ENCODE peak calls at places on chromosome 3, in seven cellular contexts. One of them, this sample, is unnamed.

GRCh38 chr3:127325630-127325961 is 37.8 kb upstream of the PRR20G start:
- DNase-seq in foreskin fibroblast: no peak
- DNase-seq in astrocyte of the spinal cord: no peak
- DNase-seq in NCI-H460: no peak
- DNase-seq in stimulated activated CD4-positive, alpha-beta T cell treated with anti-CD3 and anti-CD28 coated beads, Interleukin-2, amount 100 ng/mL, for 4 hours: no peak
- DNase-seq in midbrain: no peak
- DNase-seq in NCI-H524: peak
- DNase-seq in this sample: peak

GRCh38 chr3:85476891-85477495 is 518.2 kb downstream of the CADM2 start:
- DNase-seq in astrocyte of the spinal cord: no peak
- DNase-seq in NCI-H524: no peak
- DNase-seq in NCI-H460: no peak
- DNase-seq in foreskin fibroblast: peak
- DNase-seq in midbrain: no peak
- DNase-seq in stimulated activated CD4-positive, alpha-beta T cell treated with anti-CD3 and anti-CD28 coated beads, Interleukin-2, amount 100 ng/mL, for 4 hours: no peak
- DNase-seq in this sample: no peak

GRCh38 chr3:29183346-29184087 is 97.4 kb upstream of the RBMS3 start:
- DNase-seq in astrocyte of the spinal cord: peak
- DNase-seq in midbrain: no peak
- DNase-seq in foreskin fibroblast: peak
- DNase-seq in stimulated activated CD4-positive, alpha-beta T cell treated with anti-CD3 and anti-CD28 coated beads, Interleukin-2, amount 100 ng/mL, for 4 hours: no peak
- DNase-seq in NCI-H460: no peak
- DNase-seq in NCI-H524: no peak
- DNase-seq in this sample: no peak

GRCh38 chr3:196659901-196660351 is 20.4 kb downstream of the NRROS start:
- DNase-seq in midbrain: no peak
- DNase-seq in astrocyte of the spinal cord: no peak
- DNase-seq in NCI-H524: no peak
- DNase-seq in NCI-H460: no peak
- DNase-seq in stimulated activated CD4-positive, alpha-beta T cell treated with anti-CD3 and anti-CD28 coated beads, Interleukin-2, amount 100 ng/mL, for 4 hours: no peak
- DNase-seq in foreskin fibroblast: no peak
- DNase-seq in this sample: no peak

GRCh38 chr3:169701457-169701856 is 37.9 kb upstream of the MECOM start:
- DNase-seq in NCI-H460: no peak
- DNase-seq in stimulated activated CD4-positive, alpha-beta T cell treated with anti-CD3 and anti-CD28 coated beads, Interleukin-2, amount 100 ng/mL, for 4 hours: no peak
- DNase-seq in NCI-H524: no peak
- DNase-seq in midbrain: no peak
- DNase-seq in astrocyte of the spinal cord: no peak
- DNase-seq in foreskin fibroblast: no peak
- DNase-seq in this sample: peak

GRCh38 chr3:46667061-46667621 is 26.3 kb downstream of the ALS2CL start:
- DNase-seq in stimulated activated CD4-positive, alpha-beta T cell treated with anti-CD3 and anti-CD28 coated beads, Interleukin-2, amount 100 ng/mL, for 4 hours: no peak
- DNase-seq in NCI-H460: no peak
- DNase-seq in midbrain: no peak
- DNase-seq in NCI-H524: no peak
- DNase-seq in foreskin fibroblast: no peak
- DNase-seq in astrocyte of the spinal cord: no peak
- DNase-seq in this sample: no peak

GRCh38 chr3:191963182-191963581 is 502.2 kb downstream of the PYDC2 start:
- DNase-seq in midbrain: no peak
- DNase-seq in NCI-H524: no peak
- DNase-seq in stimulated activated CD4-positive, alpha-beta T cell treated with anti-CD3 and anti-CD28 coated beads, Interleukin-2, amount 100 ng/mL, for 4 hours: no peak
- DNase-seq in NCI-H460: no peak
- DNase-seq in astrocyte of the spinal cord: peak
- DNase-seq in foreskin fibroblast: no peak
- DNase-seq in this sample: no peak

GRCh38 chr3:158909870-158910269 is 108.0 kb downstream of the MFSD1 start:
- DNase-seq in stimulated activated CD4-positive, alpha-beta T cell treated with anti-CD3 and anti-CD28 coated beads, Interleukin-2, amount 100 ng/mL, for 4 hours: no peak
- DNase-seq in foreskin fibroblast: peak
- DNase-seq in midbrain: no peak
- DNase-seq in NCI-H524: no peak
- DNase-seq in NCI-H460: no peak
- DNase-seq in astrocyte of the spinal cord: peak
- DNase-seq in this sample: no peak

GRCh38 chr3:20215636-20216035 is 29.6 kb upstream of the SGO1 start:
- DNase-seq in midbrain: no peak
- DNase-seq in astrocyte of the spinal cord: no peak
- DNase-seq in stimulated activated CD4-positive, alpha-beta T cell treated with anti-CD3 and anti-CD28 coated beads, Interleukin-2, amount 100 ng/mL, for 4 hours: no peak
- DNase-seq in NCI-H460: no peak
- DNase-seq in NCI-H524: no peak
- DNase-seq in foreskin fibroblast: no peak
- DNase-seq in this sample: no peak